ENCODE peak calls at places on chromosomes 12 and 14, in nine cellular contexts. L is M059J; I is T-helper 1 cell; H is SHP77 treated with DMSO at 0.1 percent for 48 hours; G is esophagus squamous epithelium; Q is neural progenitor cell; A is stimulated activated CD8-positive, alpha-beta memory T cell treated with anti-CD3 and anti-CD28 coated beads, Interleukin-15, amount 100 ng/mL, for 48 hours; Y is cardiac muscle cell; U is activated CD8-positive, alpha-beta memory T cell treated with anti-CD3 and anti-CD28 coated beads for 24 hours. W is an unnamed sample.

GRCh38 chr14:69741055-69741454 is 25.9 kb upstream of the SRSF5 start:
- DNase-seq in L (no peak), I (no peak), H (no peak), G (no peak), Q (no peak), A (no peak), Y (no peak), U (peak), W (no peak)

GRCh38 chr14:101294136-101294535 is 267.2 kb upstream of the DIO3 start:
- DNase-seq in L (no peak), I (no peak), H (no peak), G (no peak), Q (no peak), A (no peak), Y (no peak), U (no peak), W (no peak)

GRCh38 chr14:100841445-100842403 is 15.8 kb downstream of the MEG3 start:
- DNase-seq in L (no peak), I (no peak), H (no peak), G (no peak), Q (no peak), A (no peak), Y (no peak), U (no peak), W (no peak)

GRCh38 chr12:93819048-93819491 is 141.9 kb downstream of the CRADD start:
- DNase-seq in L (peak), I (no peak), H (no peak), G (no peak), Q (no peak), A (no peak), Y (peak), U (no peak), W (peak)

GRCh38 chr14:57086271-57087162 is 182.2 kb downstream of the EXOC5 start:
- DNase-seq in L (no peak), I (no peak), H (no peak), G (no peak), Q (no peak), A (no peak), Y (no peak), U (no peak), W (no peak)

GRCh38 chr12:50925342-50925651 is 27.0 kb upstream of the HIGD1C start:
- DNase-seq in L (no peak), I (no peak), H (no peak), G (no peak), Q (no peak), A (no peak), Y (no peak), U (no peak), W (no peak)

GRCh38 chr14:92486881-92487280 is 26.7 kb upstream of the RIN3 start:
- DNase-seq in L (no peak), I (no peak), H (no peak), G (no peak), Q (no peak), A (no peak), Y (peak), U (no peak), W (no peak)

GRCh38 chr12:2113501-2113912 is 60.7 kb downstream of the CACNA1C start:
- DNase-seq in L (no peak), I (no peak), H (no peak), G (no peak), Q (no peak), A (no peak), Y (no peak), U (no peak), W (peak)

GRCh38 chr14:72920008-72920407 is 6.3 kb upstream of the DCAF4 start:
- DNase-seq in L (no peak), I (no peak), H (no peak), G (no peak), Q (no peak), A (no peak), Y (no peak), U (no peak), W (no peak)

GRCh38 chr12:84911331-84912190 is 1.0 kb downstream of the SLC6A15 start:
- DNase-seq in L (peak), I (no peak), H (peak), G (no peak), Q (peak), A (no peak), Y (peak), U (peak), W (no peak)

GRCh38 chr12:11981174-11981733 is 89.5 kb upstream of the BCL2L14 start:
- DNase-seq in L (peak), I (peak), H (no peak), G (no peak), Q (no peak), A (peak), Y (peak), U (peak), W (no peak)

GRCh38 chr12:41992692-41993215 is 151.9 kb downstream of the GXYLT1 start:
- DNase-seq in L (no peak), I (no peak), H (no peak), G (no peak), Q (no peak), A (no peak), Y (no peak), U (no peak), W (no peak)

GRCh38 chr14:57847096-57847495 is 18.8 kb downstream of the SLC35F4 start:
- DNase-seq in L (no peak), I (no peak), H (no peak), G (no peak), Q (no peak), A (no peak), Y (no peak), U (no peak), W (no peak)

GRCh38 chr14:81727243-81727642 is 193.6 kb upstream of the SEL1L start:
- DNase-seq in L (no peak), I (no peak), H (no peak), G (no peak), Q (no peak), A (no peak), Y (no peak), U (no peak), W (no peak)

GRCh38 chr12:72547593-72547992 is 275.4 kb downstream of the TRHDE start:
- DNase-seq in L (no peak), I (no peak), H (no peak), G (no peak), Q (peak), A (no peak), Y (no peak), U (no peak), W (no peak)

GRCh38 chr14:32896979-32897723 is 41.5 kb upstream of the NPAS3 start:
- DNase-seq in L (peak), I (no peak), H (peak), G (no peak), Q (no peak), A (no peak), Y (peak), U (no peak), W (no peak)

GRCh38 chr14:104115691-104116543 is 22.5 kb upstream of the KIF26A start:
- DNase-seq in L (no peak), I (peak), H (no peak), G (no peak), Q (no peak), A (no peak), Y (no peak), U (no peak), W (no peak)

GRCh38 chr12:112456029-112456428 is 37.3 kb downstream of the PTPN11 start:
- DNase-seq in L (no peak), I (no peak), H (no peak), G (no peak), Q (no peak), A (no peak), Y (no peak), U (no peak), W (no peak)

GRCh38 chr14:68569546-68569908 is 223.3 kb downstream of the ZFP36L1 start:
- DNase-seq in L (no peak), I (no peak), H (no peak), G (no peak), Q (no peak), A (no peak), Y (no peak), U (no peak), W (no peak)

GRCh38 chr12:121804417-121805111 is 755 bp downstream of the SETD1B start:
- DNase-seq in L (no peak), I (peak), H (no peak), G (no peak), Q (peak), A (no peak), Y (peak), U (peak), W (no peak)

GRCh38 chr14:81990312-81990761 is 456.7 kb upstream of the SEL1L start:
- DNase-seq in L (peak), I (no peak), H (peak), G (no peak), Q (peak), A (no peak), Y (peak), U (peak), W (no peak)

GRCh38 chr12:4211372-4211771 is 62.2 kb upstream of the CCND2 start:
- DNase-seq in L (no peak), I (no peak), H (no peak), G (no peak), Q (no peak), A (no peak), Y (no peak), U (peak), W (no peak)

GRCh38 chr12:26845057-26845666 is 12.2 kb upstream of the ITPR2 start:
- DNase-seq in L (peak), I (no peak), H (no peak), G (no peak), Q (peak), A (no peak), Y (peak), U (no peak), W (peak)

GRCh38 chr14:74954232-74954946 is 1.0 kb downstream of the PGF start:
- DNase-seq in L (no peak), I (no peak), H (no peak), G (no peak), Q (peak), A (no peak), Y (peak), U (no peak), W (no peak)

GRCh38 chr12:14213542-14213941 is 151.9 kb upstream of the ATF7IP start:
- DNase-seq in L (peak), I (no peak), H (no peak), G (no peak), Q (peak), A (no peak), Y (no peak), U (no peak), W (no peak)

GRCh38 chr12:119614705-119615104 is 21.1 kb downstream of the TMEM233 start:
- DNase-seq in L (no peak), I (no peak), H (no peak), G (no peak), Q (no peak), A (no peak), Y (no peak), U (no peak), W (no peak)

GRCh38 chr12:64029013-64029857 is 184.7 kb downstream of the SRGAP1 start:
- DNase-seq in L (peak), I (no peak), H (no peak), G (no peak), Q (no peak), A (no peak), Y (peak), U (no peak), W (no peak)

GRCh38 chr14:95484296-95484695 is 32.2 kb downstream of the SYNE3 start:
- DNase-seq in L (no peak), I (no peak), H (no peak), G (no peak), Q (no peak), A (no peak), Y (no peak), U (no peak), W (no peak)

W was measured in heart right ventricle.